ENCODE peak calls at places on chromosomes 5 and 9, in nine cellular contexts. One of them, this sample, is unnamed.

GRCh38 chr9:98317134-98317857 is 61.8 kb upstream of the TBC1D2 start:
- DNase-seq in endothelial cell: no peak
- DNase-seq in WERI-Rb-1: peak
- DNase-seq in CD4-positive, alpha-beta T cell: no peak
- DNase-seq in foreskin keratinocyte: no peak
- DNase-seq in iris pigment epithelial cell: peak
- DNase-seq in CD4-positive, CD25-positive, alpha-beta regulatory T cell: no peak
- DNase-seq in NCI-H1694 treated with DMSO at 0.1 percent for 48 hours: no peak
- DNase-seq in myocyte: peak
- DNase-seq in this sample: no peak

GRCh38 chr9:113152699-113153098 is 1.9 kb downstream of the SLC31A2 start:
- DNase-seq in iris pigment epithelial cell: no peak
- DNase-seq in WERI-Rb-1: no peak
- DNase-seq in CD4-positive, CD25-positive, alpha-beta regulatory T cell: no peak
- DNase-seq in endothelial cell: no peak
- DNase-seq in CD4-positive, alpha-beta T cell: no peak
- DNase-seq in foreskin keratinocyte: peak
- DNase-seq in NCI-H1694 treated with DMSO at 0.1 percent for 48 hours: no peak
- DNase-seq in myocyte: peak
- DNase-seq in this sample: no peak

GRCh38 chr9:80885894-80886293 is 803.5 kb downstream of the TLE1 start:
- DNase-seq in CD4-positive, alpha-beta T cell: no peak
- DNase-seq in myocyte: peak
- DNase-seq in iris pigment epithelial cell: no peak
- DNase-seq in endothelial cell: no peak
- DNase-seq in CD4-positive, CD25-positive, alpha-beta regulatory T cell: no peak
- DNase-seq in NCI-H1694 treated with DMSO at 0.1 percent for 48 hours: peak
- DNase-seq in foreskin keratinocyte: no peak
- DNase-seq in WERI-Rb-1: peak
- DNase-seq in this sample: no peak

GRCh38 chr5:124343451-124343867 is 403.0 kb downstream of the ZNF608 start:
- DNase-seq in NCI-H1694 treated with DMSO at 0.1 percent for 48 hours: no peak
- DNase-seq in CD4-positive, alpha-beta T cell: no peak
- DNase-seq in foreskin keratinocyte: peak
- DNase-seq in myocyte: peak
- DNase-seq in iris pigment epithelial cell: peak
- DNase-seq in WERI-Rb-1: no peak
- DNase-seq in CD4-positive, CD25-positive, alpha-beta regulatory T cell: no peak
- DNase-seq in endothelial cell: no peak
- DNase-seq in this sample: no peak

GRCh38 chr5:37121465-37121864 is 127.7 kb downstream of the CPLANE1 start:
- DNase-seq in myocyte: peak
- DNase-seq in iris pigment epithelial cell: no peak
- DNase-seq in CD4-positive, alpha-beta T cell: no peak
- DNase-seq in NCI-H1694 treated with DMSO at 0.1 percent for 48 hours: no peak
- DNase-seq in CD4-positive, CD25-positive, alpha-beta regulatory T cell: no peak
- DNase-seq in foreskin keratinocyte: no peak
- DNase-seq in WERI-Rb-1: no peak
- DNase-seq in endothelial cell: no peak
- DNase-seq in this sample: no peak

GRCh38 chr5:29307498-29307897 is 1886.0 kb upstream of the CDH6 start:
- DNase-seq in foreskin keratinocyte: peak
- DNase-seq in NCI-H1694 treated with DMSO at 0.1 percent for 48 hours: no peak
- DNase-seq in iris pigment epithelial cell: no peak
- DNase-seq in endothelial cell: no peak
- DNase-seq in myocyte: no peak
- DNase-seq in CD4-positive, CD25-positive, alpha-beta regulatory T cell: no peak
- DNase-seq in WERI-Rb-1: no peak
- DNase-seq in CD4-positive, alpha-beta T cell: no peak
- DNase-seq in this sample: no peak

GRCh38 chr5:157511656-157512644 is 51.9 kb downstream of the NIPAL4 start:
- DNase-seq in iris pigment epithelial cell: peak
- DNase-seq in NCI-H1694 treated with DMSO at 0.1 percent for 48 hours: no peak
- DNase-seq in myocyte: peak
- DNase-seq in WERI-Rb-1: no peak
- DNase-seq in foreskin keratinocyte: peak
- DNase-seq in CD4-positive, alpha-beta T cell: no peak
- DNase-seq in endothelial cell: no peak
- DNase-seq in CD4-positive, CD25-positive, alpha-beta regulatory T cell: no peak
- DNase-seq in this sample: no peak

GRCh38 chr5:69265931-69266330 is 31.2 kb downstream of the CDK7 start:
- DNase-seq in CD4-positive, CD25-positive, alpha-beta regulatory T cell: no peak
- DNase-seq in endothelial cell: peak
- DNase-seq in NCI-H1694 treated with DMSO at 0.1 percent for 48 hours: no peak
- DNase-seq in foreskin keratinocyte: no peak
- DNase-seq in CD4-positive, alpha-beta T cell: no peak
- DNase-seq in WERI-Rb-1: peak
- DNase-seq in iris pigment epithelial cell: no peak
- DNase-seq in myocyte: no peak
- DNase-seq in this sample: no peak

GRCh38 chr9:112680731-112681402 is 37.0 kb downstream of the INIP start:
- DNase-seq in myocyte: no peak
- DNase-seq in iris pigment epithelial cell: no peak
- DNase-seq in foreskin keratinocyte: no peak
- DNase-seq in CD4-positive, alpha-beta T cell: no peak
- DNase-seq in WERI-Rb-1: no peak
- DNase-seq in endothelial cell: no peak
- DNase-seq in CD4-positive, CD25-positive, alpha-beta regulatory T cell: no peak
- DNase-seq in NCI-H1694 treated with DMSO at 0.1 percent for 48 hours: no peak
- DNase-seq in this sample: no peak

GRCh38 chr5:138149530-138149929 is 10.3 kb upstream of the NME5 start:
- DNase-seq in NCI-H1694 treated with DMSO at 0.1 percent for 48 hours: no peak
- DNase-seq in iris pigment epithelial cell: peak
- DNase-seq in endothelial cell: peak
- DNase-seq in CD4-positive, alpha-beta T cell: no peak
- DNase-seq in myocyte: no peak
- DNase-seq in foreskin keratinocyte: no peak
- DNase-seq in WERI-Rb-1: no peak
- DNase-seq in CD4-positive, CD25-positive, alpha-beta regulatory T cell: no peak
- DNase-seq in this sample: no peak

GRCh38 chr9:90307177-90307833 is 335.3 kb downstream of the DIRAS2 start:
- DNase-seq in WERI-Rb-1: no peak
- DNase-seq in endothelial cell: no peak
- DNase-seq in myocyte: peak
- DNase-seq in CD4-positive, CD25-positive, alpha-beta regulatory T cell: no peak
- DNase-seq in iris pigment epithelial cell: no peak
- DNase-seq in CD4-positive, alpha-beta T cell: no peak
- DNase-seq in foreskin keratinocyte: no peak
- DNase-seq in NCI-H1694 treated with DMSO at 0.1 percent for 48 hours: peak
- DNase-seq in this sample: no peak

GRCh38 chr5:75686480-75686879 is 30.8 kb downstream of the POC5 start:
- DNase-seq in endothelial cell: no peak
- DNase-seq in iris pigment epithelial cell: no peak
- DNase-seq in CD4-positive, alpha-beta T cell: no peak
- DNase-seq in myocyte: no peak
- DNase-seq in NCI-H1694 treated with DMSO at 0.1 percent for 48 hours: no peak
- DNase-seq in foreskin keratinocyte: no peak
- DNase-seq in CD4-positive, CD25-positive, alpha-beta regulatory T cell: no peak
- DNase-seq in WERI-Rb-1: no peak
- DNase-seq in this sample: no peak

GRCh38 chr5:14064841-14065240 is 78.3 kb upstream of the TRIO start:
- DNase-seq in NCI-H1694 treated with DMSO at 0.1 percent for 48 hours: no peak
- DNase-seq in myocyte: no peak
- DNase-seq in CD4-positive, alpha-beta T cell: no peak
- DNase-seq in endothelial cell: no peak
- DNase-seq in WERI-Rb-1: no peak
- DNase-seq in CD4-positive, CD25-positive, alpha-beta regulatory T cell: no peak
- DNase-seq in iris pigment epithelial cell: peak
- DNase-seq in foreskin keratinocyte: peak
- DNase-seq in this sample: no peak

GRCh38 chr9:131773911-131774379 is 34.1 kb upstream of the RAPGEF1 start:
- DNase-seq in CD4-positive, CD25-positive, alpha-beta regulatory T cell: no peak
- DNase-seq in WERI-Rb-1: peak
- DNase-seq in myocyte: peak
- DNase-seq in NCI-H1694 treated with DMSO at 0.1 percent for 48 hours: no peak
- DNase-seq in CD4-positive, alpha-beta T cell: no peak
- DNase-seq in endothelial cell: peak
- DNase-seq in foreskin keratinocyte: peak
- DNase-seq in iris pigment epithelial cell: peak
- DNase-seq in this sample: peak

GRCh38 chr9:107929439-107929838 is 439.9 kb upstream of the KLF4 start:
- DNase-seq in WERI-Rb-1: no peak
- DNase-seq in CD4-positive, CD25-positive, alpha-beta regulatory T cell: no peak
- DNase-seq in CD4-positive, alpha-beta T cell: no peak
- DNase-seq in foreskin keratinocyte: peak
- DNase-seq in iris pigment epithelial cell: peak
- DNase-seq in endothelial cell: no peak
- DNase-seq in NCI-H1694 treated with DMSO at 0.1 percent for 48 hours: no peak
- DNase-seq in myocyte: peak
- DNase-seq in this sample: no peak

GRCh38 chr5:60447488-60447920 is 252.5 kb downstream of the DEPDC1B start:
- DNase-seq in iris pigment epithelial cell: no peak
- DNase-seq in CD4-positive, CD25-positive, alpha-beta regulatory T cell: no peak
- DNase-seq in endothelial cell: no peak
- DNase-seq in myocyte: no peak
- DNase-seq in NCI-H1694 treated with DMSO at 0.1 percent for 48 hours: no peak
- DNase-seq in foreskin keratinocyte: no peak
- DNase-seq in CD4-positive, alpha-beta T cell: no peak
- DNase-seq in WERI-Rb-1: no peak
- DNase-seq in this sample: no peak

GRCh38 chr5:135254183-135254582 is 144.8 kb downstream of the MACROH2A1 start:
- DNase-seq in foreskin keratinocyte: no peak
- DNase-seq in myocyte: no peak
- DNase-seq in iris pigment epithelial cell: no peak
- DNase-seq in CD4-positive, alpha-beta T cell: no peak
- DNase-seq in NCI-H1694 treated with DMSO at 0.1 percent for 48 hours: no peak
- DNase-seq in WERI-Rb-1: peak
- DNase-seq in endothelial cell: no peak
- DNase-seq in CD4-positive, CD25-positive, alpha-beta regulatory T cell: no peak
- DNase-seq in this sample: no peak

GRCh38 chr5:126462239-126463014 is 39.2 kb downstream of the GRAMD2B start:
- DNase-seq in endothelial cell: no peak
- DNase-seq in NCI-H1694 treated with DMSO at 0.1 percent for 48 hours: no peak
- DNase-seq in CD4-positive, alpha-beta T cell: no peak
- DNase-seq in iris pigment epithelial cell: peak
- DNase-seq in CD4-positive, CD25-positive, alpha-beta regulatory T cell: no peak
- DNase-seq in myocyte: no peak
- DNase-seq in WERI-Rb-1: no peak
- DNase-seq in foreskin keratinocyte: no peak
- DNase-seq in this sample: no peak

GRCh38 chr9:131805803-131806202 is 65.9 kb upstream of the RAPGEF1 start:
- DNase-seq in CD4-positive, CD25-positive, alpha-beta regulatory T cell: no peak
- DNase-seq in iris pigment epithelial cell: no peak
- DNase-seq in CD4-positive, alpha-beta T cell: no peak
- DNase-seq in WERI-Rb-1: no peak
- DNase-seq in myocyte: no peak
- DNase-seq in endothelial cell: no peak
- DNase-seq in foreskin keratinocyte: no peak
- DNase-seq in NCI-H1694 treated with DMSO at 0.1 percent for 48 hours: no peak
- DNase-seq in this sample: no peak

GRCh38 chr9:86708918-86709835 is 238.1 kb downstream of the GAS1 start:
- DNase-seq in foreskin keratinocyte: no peak
- DNase-seq in CD4-positive, CD25-positive, alpha-beta regulatory T cell: no peak
- DNase-seq in WERI-Rb-1: no peak
- DNase-seq in CD4-positive, alpha-beta T cell: no peak
- DNase-seq in endothelial cell: no peak
- DNase-seq in NCI-H1694 treated with DMSO at 0.1 percent for 48 hours: no peak
- DNase-seq in myocyte: peak
- DNase-seq in iris pigment epithelial cell: no peak
- DNase-seq in this sample: no peak

GRCh38 chr5:123285122-123286011 is 137.8 kb downstream of the CEP120 start:
- DNase-seq in WERI-Rb-1: no peak
- DNase-seq in myocyte: no peak
- DNase-seq in CD4-positive, CD25-positive, alpha-beta regulatory T cell: no peak
- DNase-seq in endothelial cell: peak
- DNase-seq in iris pigment epithelial cell: peak
- DNase-seq in NCI-H1694 treated with DMSO at 0.1 percent for 48 hours: no peak
- DNase-seq in CD4-positive, alpha-beta T cell: no peak
- DNase-seq in foreskin keratinocyte: no peak
- DNase-seq in this sample: peak

GRCh38 chr9:91127653-91128052 is 234.1 kb downstream of the AUH start:
- DNase-seq in endothelial cell: no peak
- DNase-seq in foreskin keratinocyte: peak
- DNase-seq in CD4-positive, CD25-positive, alpha-beta regulatory T cell: no peak
- DNase-seq in CD4-positive, alpha-beta T cell: no peak
- DNase-seq in NCI-H1694 treated with DMSO at 0.1 percent for 48 hours: no peak
- DNase-seq in WERI-Rb-1: no peak
- DNase-seq in myocyte: no peak
- DNase-seq in iris pigment epithelial cell: peak
- DNase-seq in this sample: no peak

GRCh38 chr5:12794476-12795332 is 890.5 kb upstream of the CTNND2 start:
- DNase-seq in iris pigment epithelial cell: no peak
- DNase-seq in foreskin keratinocyte: no peak
- DNase-seq in WERI-Rb-1: no peak
- DNase-seq in endothelial cell: no peak
- DNase-seq in NCI-H1694 treated with DMSO at 0.1 percent for 48 hours: no peak
- DNase-seq in CD4-positive, alpha-beta T cell: no peak
- DNase-seq in CD4-positive, CD25-positive, alpha-beta regulatory T cell: no peak
- DNase-seq in myocyte: no peak
- DNase-seq in this sample: no peak

GRCh38 chr9:133120343-133121199 is 469 bp downstream of the RALGDS start:
- DNase-seq in CD4-positive, alpha-beta T cell: no peak
- DNase-seq in CD4-positive, CD25-positive, alpha-beta regulatory T cell: no peak
- DNase-seq in foreskin keratinocyte: no peak
- DNase-seq in endothelial cell: no peak
- DNase-seq in iris pigment epithelial cell: no peak
- DNase-seq in NCI-H1694 treated with DMSO at 0.1 percent for 48 hours: peak
- DNase-seq in WERI-Rb-1: peak
- DNase-seq in myocyte: no peak
- DNase-seq in this sample: no peak

GRCh38 chr5:139271201-139272027 is 22.1 kb upstream of the MATR3 start:
- DNase-seq in CD4-positive, alpha-beta T cell: no peak
- DNase-seq in foreskin keratinocyte: peak
- DNase-seq in endothelial cell: no peak
- DNase-seq in CD4-positive, CD25-positive, alpha-beta regulatory T cell: no peak
- DNase-seq in NCI-H1694 treated with DMSO at 0.1 percent for 48 hours: no peak
- DNase-seq in myocyte: peak
- DNase-seq in WERI-Rb-1: no peak
- DNase-seq in iris pigment epithelial cell: peak
- DNase-seq in this sample: no peak

GRCh38 chr9:134173127-134174072 is 9.0 kb upstream of the RNU6ATAC start:
- DNase-seq in foreskin keratinocyte: no peak
- DNase-seq in endothelial cell: no peak
- DNase-seq in myocyte: no peak
- DNase-seq in CD4-positive, CD25-positive, alpha-beta regulatory T cell: no peak
- DNase-seq in NCI-H1694 treated with DMSO at 0.1 percent for 48 hours: no peak
- DNase-seq in WERI-Rb-1: no peak
- DNase-seq in iris pigment epithelial cell: no peak
- DNase-seq in CD4-positive, alpha-beta T cell: no peak
- DNase-seq in this sample: no peak

GRCh38 chr5:151110992-151111391 is 30.2 kb upstream of the TNIP1 start:
- DNase-seq in WERI-Rb-1: no peak
- DNase-seq in myocyte: no peak
- DNase-seq in foreskin keratinocyte: no peak
- DNase-seq in CD4-positive, alpha-beta T cell: no peak
- DNase-seq in NCI-H1694 treated with DMSO at 0.1 percent for 48 hours: no peak
- DNase-seq in iris pigment epithelial cell: no peak
- DNase-seq in CD4-positive, CD25-positive, alpha-beta regulatory T cell: no peak
- DNase-seq in endothelial cell: no peak
- DNase-seq in this sample: no peak

GRCh38 chr9:122322553-122322952 is 48.3 kb upstream of the PTGS1 start:
- DNase-seq in foreskin keratinocyte: no peak
- DNase-seq in NCI-H1694 treated with DMSO at 0.1 percent for 48 hours: no peak
- DNase-seq in iris pigment epithelial cell: no peak
- DNase-seq in endothelial cell: no peak
- DNase-seq in myocyte: peak
- DNase-seq in CD4-positive, CD25-positive, alpha-beta regulatory T cell: no peak
- DNase-seq in WERI-Rb-1: no peak
- DNase-seq in CD4-positive, alpha-beta T cell: no peak
- DNase-seq in this sample: no peak

GRCh38 chr9:127218818-127219217 is 45.8 kb upstream of the GARNL3 start:
- DNase-seq in CD4-positive, CD25-positive, alpha-beta regulatory T cell: no peak
- DNase-seq in endothelial cell: no peak
- DNase-seq in myocyte: no peak
- DNase-seq in WERI-Rb-1: no peak
- DNase-seq in iris pigment epithelial cell: no peak
- DNase-seq in CD4-positive, alpha-beta T cell: no peak
- DNase-seq in NCI-H1694 treated with DMSO at 0.1 percent for 48 hours: no peak
- DNase-seq in foreskin keratinocyte: no peak
- DNase-seq in this sample: no peak

GRCh38 chr5:16856531-16856930 is 79.6 kb downstream of the MYO10 start:
- DNase-seq in iris pigment epithelial cell: peak
- DNase-seq in endothelial cell: no peak
- DNase-seq in WERI-Rb-1: peak
- DNase-seq in NCI-H1694 treated with DMSO at 0.1 percent for 48 hours: no peak
- DNase-seq in CD4-positive, CD25-positive, alpha-beta regulatory T cell: no peak
- DNase-seq in CD4-positive, alpha-beta T cell: no peak
- DNase-seq in foreskin keratinocyte: peak
- DNase-seq in myocyte: peak
- DNase-seq in this sample: no peak

GRCh38 chr5:112227911-112228631 is 191.0 kb downstream of the EPB41L4A start:
- DNase-seq in endothelial cell: no peak
- DNase-seq in iris pigment epithelial cell: no peak
- DNase-seq in WERI-Rb-1: no peak
- DNase-seq in CD4-positive, alpha-beta T cell: no peak
- DNase-seq in NCI-H1694 treated with DMSO at 0.1 percent for 48 hours: no peak
- DNase-seq in foreskin keratinocyte: no peak
- DNase-seq in myocyte: no peak
- DNase-seq in CD4-positive, CD25-positive, alpha-beta regulatory T cell: no peak
- DNase-seq in this sample: no peak

This sample was measured in mesothelial cell of epicardium.